ENCODE peak calls at places on chromosomes 6 and 20, in seven cellular contexts. Q is Ammon's horn, C is testis, G is GOT3, M is bronchial epithelial cell, O is astrocyte of the spinal cord, B is GM12878. K is an unnamed sample.
A peak's percentile ranks its signal among the peaks of the same experiment; 100 is the strongest.

GRCh38 chr20:22794200-22794599 is 209.8 kb upstream of the FOXA2 start:
- DNase-seq in B (no peak), G (no peak), C (no peak), Q (no peak), M (peak; percentile 46), O (no peak), K (no peak)

GRCh38 chr20:31861346-31862156 is 8.8 kb downstream of the DUSP15 start:
- DNase-seq in C (peak; percentile 79), Q (peak; percentile 45), B (no peak), O (no peak), G (no peak), M (peak; percentile 19), K (no peak)

GRCh38 chr6:6319947-6320811 is at the start of gene F13A1:
- DNase-seq in M (no peak), C (no peak), B (no peak), O (no peak), G (no peak), Q (no peak), K (no peak)

GRCh38 chr6:170250451-170250850 is 40.4 kb downstream of the DLL1 start:
- DNase-seq in O (no peak), Q (no peak), G (no peak), M (no peak), C (no peak), B (no peak), K (no peak)

GRCh38 chr6:27209659-27210269 is 37.7 kb upstream of the PRSS16 start:
- DNase-seq in C (no peak), G (no peak), M (no peak), O (no peak), Q (no peak), B (no peak), K (no peak)

GRCh38 chr6:53042112-53042511 is 23.1 kb upstream of the FBXO9 start:
- DNase-seq in C (no peak), M (peak; percentile 94), G (no peak), O (peak; percentile 92), Q (no peak), B (no peak), K (no peak)

GRCh38 chr6:42166444-42167141 is 6.6 kb upstream of the GUCA1A start:
- DNase-seq in M (peak; percentile 73), O (peak; percentile 71), Q (peak; percentile 57), G (no peak), C (peak; percentile 81), B (peak; percentile 40), K (peak; percentile 31)

GRCh38 chr6:145681965-145682364 is 53.4 kb downstream of the EPM2A start:
- DNase-seq in Q (no peak), G (no peak), O (no peak), M (no peak), C (no peak), B (no peak), K (no peak)

GRCh38 chr6:163707385-163708355 is 293.2 kb downstream of the QKI start:
- DNase-seq in M (no peak), B (no peak), O (no peak), Q (peak; percentile 24), C (no peak), G (no peak), K (peak; percentile 66)

GRCh38 chr6:20702366-20702765 is 168.1 kb downstream of the CDKAL1 start:
- DNase-seq in O (no peak), M (no peak), Q (no peak), C (no peak), G (no peak), B (no peak), K (no peak)

GRCh38 chr6:131765081-131765852 is 42.6 kb upstream of the ENPP1 start:
- DNase-seq in B (no peak), Q (no peak), G (no peak), M (no peak), C (no peak), O (peak; percentile 70), K (no peak)

GRCh38 chr6:40390144-40390800 is 196.9 kb downstream of the LRFN2 start:
- DNase-seq in C (no peak), G (no peak), M (no peak), B (no peak), Q (no peak), O (no peak), K (no peak)

GRCh38 chr20:57210911-57211280 is 55.5 kb downstream of the BMP7 start:
- DNase-seq in B (no peak), M (no peak), G (no peak), O (no peak), C (no peak), Q (no peak), K (no peak)

GRCh38 chr6:11143394-11144371 is 32.2 kb upstream of the ERVFRD-1 start:
- DNase-seq in M (peak; percentile 98), G (no peak), B (no peak), C (peak; percentile 51), O (peak; percentile 88), Q (peak; percentile 34), K (no peak)

GRCh38 chr6:98118357-98119045 is 715.9 kb upstream of the POU3F2 start:
- DNase-seq in B (no peak), M (no peak), G (no peak), Q (peak; percentile 5), C (no peak), O (no peak), K (no peak)

GRCh38 chr20:54221996-54222890 is 14.4 kb downstream of the PFDN4 start:
- DNase-seq in Q (no peak), G (no peak), O (no peak), B (no peak), C (peak; percentile 59), M (no peak), K (no peak)

GRCh38 chr6:3325210-3325609 is 66.5 kb downstream of the PSMG4 start:
- DNase-seq in M (peak; percentile 25), C (no peak), O (peak; percentile 59), B (no peak), G (no peak), Q (peak; percentile 49), K (no peak)

GRCh38 chr20:49700411-49701185 is 13.1 kb downstream of the B4GALT5 start:
- DNase-seq in C (no peak), G (no peak), Q (peak; percentile 46), M (peak; percentile 85), O (peak; percentile 75), B (no peak), K (no peak)

GRCh38 chr20:7010584-7010983 is 243.1 kb downstream of the BMP2 start:
- DNase-seq in C (no peak), M (peak; percentile 75), O (no peak), B (no peak), G (no peak), Q (no peak), K (no peak)

GRCh38 chr6:27312146-27312949 is at the start of gene POM121L2:
- DNase-seq in Q (peak; percentile 29), M (peak; percentile 69), O (peak; percentile 28), C (peak; percentile 77), G (no peak), B (no peak), K (no peak)

K was measured in GM12864.